ENCODE peak calls at places on chromosomes 3 and 15, in nine cellular contexts. M, J, I, G, D, Y, A, W and C are unnamed samples.
A peak's percentile ranks its signal among the peaks of the same experiment; 100 is the strongest.

GRCh38 chr15:25179673-25180511 is 225.1 kb downstream of the SNRPN start:
- DNase-seq in J (peak; percentile 5), D (no peak), Y (no peak), I (no peak), W (no peak), A (no peak), M (no peak), G (no peak), C (no peak)

GRCh38 chr3:70885636-70886035 is 573.2 kb upstream of the MDFIC2 start:
- DNase-seq in G (no peak), J (no peak), W (no peak), M (no peak), Y (no peak), I (no peak), A (peak; percentile 30), D (no peak), C (no peak)

GRCh38 chr3:105868450-105868744 is 415 bp downstream of the CBLB start:
- DNase-seq in Y (peak; percentile 63), W (peak; percentile 59), D (no peak), I (peak; percentile 61), M (peak; percentile 16), G (peak; percentile 63), J (no peak), A (no peak), C (peak; percentile 75)

GRCh38 chr3:62665627-62666433 is 209.4 kb downstream of the CADPS start:
- DNase-seq in I (peak; percentile 61), M (peak; percentile 2), D (no peak), W (peak; percentile 62), A (peak; percentile 90), G (peak; percentile 55), Y (peak; percentile 66), J (no peak), C (peak; percentile 89)

GRCh38 chr3:132245547-132245946 is 71.7 kb upstream of the ACP3 start:
- DNase-seq in G (no peak), Y (peak; percentile 52), D (no peak), J (no peak), M (no peak), A (no peak), I (peak; percentile 37), W (peak; percentile 39), C (no peak)

GRCh38 chr15:68301300-68301699 is 23.8 kb downstream of the FEM1B start:
- DNase-seq in W (no peak), Y (no peak), G (no peak), J (no peak), I (no peak), A (no peak), M (no peak), D (no peak), C (no peak)

GRCh38 chr15:58760385-58761009 is 10.6 kb upstream of the MINDY2 start:
- DNase-seq in G (no peak), M (no peak), D (no peak), Y (no peak), I (no peak), J (no peak), A (no peak), W (no peak), C (peak; percentile 22)

GRCh38 chr15:39628821-39629220 is 47.9 kb downstream of the THBS1 start:
- DNase-seq in G (no peak), I (peak; percentile 38), Y (no peak), A (no peak), D (no peak), W (no peak), M (no peak), J (no peak), C (no peak)

GRCh38 chr3:13173186-13173585 is 100.0 kb upstream of the IQSEC1 start:
- DNase-seq in J (no peak), G (no peak), A (no peak), Y (no peak), I (no peak), W (no peak), M (no peak), D (no peak), C (no peak)